ENCODE peak calls at places on chromosomes 2 and 18, in four cellular contexts. W is HepG2, D is GM12878, Q is H1. O is an unnamed sample.
A peak's percentile ranks its signal among the peaks of the same experiment; 100 is the strongest.

GRCh38 chr2:160411167-160411566 is 82.4 kb downstream of the RBMS1 start:
- DNase-seq in W (no peak), D (no peak), Q (no peak), O (no peak)

GRCh38 chr2:7180641-7181370 is 263.6 kb downstream of the RNF144A start:
- DNase-seq in W (peak; percentile 32), D (no peak), Q (no peak), O (no peak)

GRCh38 chr18:21834301-21834660 is 93.7 kb downstream of the MIB1 start:
- DNase-seq in W (no peak), D (no peak), Q (no peak), O (no peak)

GRCh38 chr2:215517391-215517790 is 81.5 kb upstream of the FN1 start:
- DNase-seq in W (no peak), D (no peak), Q (no peak), O (no peak)

GRCh38 chr2:3522851-3523481 is 3.6 kb upstream of the ADI1 start:
- DNase-seq in W (peak; percentile 60), D (no peak), Q (no peak), O (no peak)

GRCh38 chr2:69033427-69034095 is 20.6 kb downstream of the ANTXR1 start:
- DNase-seq in W (no peak), D (no peak), Q (no peak), O (no peak)

GRCh38 chr18:80106482-80107051 is 2.5 kb upstream of the ADNP2 start:
- DNase-seq in W (peak; percentile 80), D (no peak), Q (no peak), O (no peak)

GRCh38 chr2:159138642-159139182 is 147.8 kb downstream of the WDSUB1 start:
- DNase-seq in W (no peak), D (no peak), Q (no peak), O (no peak)

GRCh38 chr2:127404466-127405251 is 13.6 kb upstream of the PROC start:
- DNase-seq in W (no peak), D (no peak), Q (no peak), O (no peak)

GRCh38 chr2:60873381-60873780 is 8.0 kb upstream of the REL start:
- DNase-seq in W (no peak), D (peak; percentile 67), Q (no peak), O (no peak)
- H3K9ac ChIP-seq in W (no peak overlapping the region), D (no peak overlapping the region), Q (no peak overlapping the region), O (no peak overlapping the region)

GRCh38 chr2:112893801-112894200 is 17.2 kb upstream of the IL37 start:
- DNase-seq in W (no peak), D (no peak), Q (no peak), O (no peak)
- TF ChIP-seq SUZ12 in W (no peak), D (no peak), Q (no peak), O (no peak)

DNA sequence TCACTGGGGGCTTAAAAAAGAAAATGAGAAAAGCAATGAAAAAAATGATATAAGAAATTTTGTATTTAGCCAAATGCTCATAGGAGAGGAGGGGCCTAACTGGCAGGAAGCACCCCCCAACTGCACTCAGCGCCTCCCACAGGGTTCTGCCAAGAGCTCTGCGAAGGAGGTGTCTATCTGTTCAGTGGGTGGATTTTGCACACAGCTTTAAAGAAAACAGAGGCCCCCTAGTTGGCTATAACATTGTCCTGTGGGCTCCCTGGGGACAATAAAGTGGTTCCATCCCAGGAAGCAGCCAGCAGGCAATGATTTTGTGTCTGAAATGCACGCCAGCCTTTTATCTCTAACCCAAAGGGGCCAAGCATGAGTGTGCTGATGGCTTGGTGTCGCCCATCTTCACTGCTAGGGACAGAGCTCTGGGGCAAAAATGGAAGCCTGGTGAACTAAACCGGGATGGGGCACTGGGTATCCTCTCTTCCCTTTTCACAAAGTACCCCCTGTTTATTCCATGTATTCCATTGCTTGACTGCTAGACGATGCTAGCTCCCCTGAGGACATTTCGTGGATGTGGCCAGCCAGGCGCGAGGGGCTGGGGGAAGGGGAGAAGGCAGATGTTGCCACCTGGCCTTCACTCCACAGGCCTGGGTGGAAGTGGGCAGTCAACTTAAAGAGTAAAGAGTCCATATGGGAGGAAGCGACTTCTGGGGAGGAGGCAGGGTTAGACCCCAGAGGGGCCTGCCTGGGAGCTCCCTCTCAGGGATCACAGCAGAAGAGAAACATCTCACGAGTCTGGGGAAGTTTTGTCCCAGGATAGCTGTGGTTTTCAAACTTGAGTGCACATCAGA is 205.7 kb downstream of the CYP26B1 start:
- DNase-seq in W (no peak), D (no peak), Q (peak; percentile 28), O (no peak)
- TF ChIP-seq ZNF274 in W (no peak), D (no peak), Q (no peak), O (no peak)

GRCh38 chr18:23226386-23226785 is 91.1 kb downstream of the CABLES1 start:
- DNase-seq in W (no peak), D (no peak), Q (no peak), O (no peak)

GRCh38 chr18:23226930-23227728 is 91.8 kb downstream of the CABLES1 start:
- DNase-seq in W (no peak), D (no peak), Q (no peak), O (no peak)

GRCh38 chr18:23223641-23224040 is 88.4 kb downstream of the CABLES1 start:
- DNase-seq in W (no peak), D (no peak), Q (no peak), O (no peak)

GRCh38 chr18:23227729-23228075 is 92.4 kb downstream of the CABLES1 start:
- DNase-seq in W (peak; percentile 32), D (no peak), Q (no peak), O (no peak)

DNA sequence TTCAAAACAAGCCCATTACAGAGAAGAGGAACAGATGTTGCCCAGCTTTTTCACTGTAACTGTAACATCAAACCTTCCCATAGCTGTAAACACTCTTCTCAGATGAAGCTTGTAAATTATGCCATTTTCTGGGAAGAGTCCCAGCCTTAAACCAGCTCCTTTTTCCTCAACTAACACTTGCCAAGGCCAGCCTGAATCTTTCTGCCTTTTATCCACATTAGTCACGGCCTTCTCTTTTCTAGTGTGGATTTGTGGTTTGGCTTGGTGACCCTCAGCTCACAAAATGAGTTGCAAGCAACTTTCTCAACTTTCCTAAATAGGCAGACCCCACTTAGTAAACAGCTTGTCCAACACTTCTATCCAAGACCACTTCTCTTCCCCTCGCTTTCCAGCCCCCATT is 90.2 kb downstream of the CABLES1 start:
- DNase-seq in W (no peak), D (no peak), Q (no peak), O (no peak)
- H3K9ac ChIP-seq in W (no peak overlapping the region), D (peak overlapping the region; percentile 26), Q (no peak overlapping the region), O (no peak overlapping the region)